ENCODE peak calls at places on chromosomes 13 and 19, in seven cellular contexts. B is GM12878, Q is HepG2, E is WTC11, W is A549, T is NB4, L is SK-N-SH. N is an unnamed sample.

GRCh38 chr19:6787393-6787792 is 14.9 kb downstream of the VAV1 start:
- DNase-seq in B (no peak), Q (no peak), E (no peak), W (no peak), T (no peak), L (no peak), N (no peak)

GRCh38 chr19:35104361-35104760 is 11.3 kb upstream of the FXYD3 start:
- DNase-seq in B (no peak), Q (no peak), E (no peak), W (no peak), T (no peak), L (no peak), N (no peak)

GRCh38 chr19:38304866-38305429 is 897 bp downstream of the C19orf33 start:
- DNase-seq in B (no peak), Q (peak), E (peak), W (peak), T (no peak), L (peak), N (peak)

GRCh38 chr13:50236898-50237318 is 221.7 kb downstream of the KCNRG start:
- DNase-seq in B (peak), Q (no peak), E (no peak), W (no peak), T (no peak), L (no peak), N (no peak)

GRCh38 chr13:36432106-36432544 is at the start of gene CCNA1:
- DNase-seq in B (no peak), Q (no peak), E (peak), W (no peak), T (peak), L (peak), N (no peak)

GRCh38 chr13:79966502-79966901 is 374.4 kb downstream of the SPRY2 start:
- DNase-seq in B (no peak), Q (no peak), E (peak), W (no peak), T (no peak), L (no peak), N (no peak)

GRCh38 chr13:46622918-46623256 is 69.9 kb downstream of the LRCH1 start:
- DNase-seq in B (no peak), Q (no peak), E (no peak), W (no peak), T (no peak), L (peak), N (no peak)

GRCh38 chr13:34338102-34338501 is 520.2 kb downstream of the RFC3 start:
- DNase-seq in B (no peak), Q (no peak), E (no peak), W (no peak), T (no peak), L (no peak), N (no peak)

GRCh38 chr13:30873519-30873918 is 32.6 kb upstream of the MEDAG start:
- DNase-seq in B (no peak), Q (no peak), E (no peak), W (no peak), T (no peak), L (no peak), N (no peak)

GRCh38 chr13:60448907-60449510 is 52.0 kb downstream of the TDRD3 start:
- DNase-seq in B (no peak), Q (peak), E (no peak), W (peak), T (peak), L (peak), N (peak)

GRCh38 chr13:31611214-31611613 is 128.1 kb upstream of the RXFP2 start:
- DNase-seq in B (no peak), Q (no peak), E (no peak), W (no peak), T (no peak), L (no peak), N (no peak)

GRCh38 chr19:18029617-18030338 is 21.8 kb downstream of the ARRDC2 start:
- DNase-seq in B (no peak), Q (peak), E (no peak), W (no peak), T (no peak), L (peak), N (peak)

GRCh38 chr13:70523622-70524021 is 415.4 kb upstream of the KLHL1 start:
- DNase-seq in B (no peak), Q (no peak), E (no peak), W (no peak), T (no peak), L (peak), N (no peak)

GRCh38 chr13:41001695-41002094 is 17.4 kb downstream of the ELF1 start:
- DNase-seq in B (no peak), Q (peak), E (no peak), W (no peak), T (no peak), L (no peak), N (no peak)

GRCh38 chr13:75550159-75550567 is 572 bp downstream of the UCHL3 start:
- DNase-seq in B (no peak), Q (peak), E (no peak), W (peak), T (peak), L (peak), N (peak)

GRCh38 chr19:30340724-30341595 is 31.2 kb upstream of the ZNF536 start:
- DNase-seq in B (no peak), Q (no peak), E (no peak), W (no peak), T (no peak), L (peak), N (no peak)

GRCh38 chr13:38697628-38698333 is 10.9 kb downstream of the FREM2 start:
- DNase-seq in B (no peak), Q (no peak), E (no peak), W (no peak), T (peak), L (no peak), N (no peak)

GRCh38 chr13:113922412-113923118 is 51.3 kb downstream of the C13orf46 start:
- DNase-seq in B (no peak), Q (no peak), E (peak), W (no peak), T (no peak), L (no peak), N (no peak)

GRCh38 chr19:24074720-24075119 is 12.3 kb upstream of the ZNF254 start:
- DNase-seq in B (no peak), Q (no peak), E (no peak), W (no peak), T (peak), L (no peak), N (no peak)

GRCh38 chr19:55257461-55258411 is 1.1 kb downstream of the PPP6R1 start:
- DNase-seq in B (no peak), Q (no peak), E (no peak), W (no peak), T (peak), L (peak), N (peak)

GRCh38 chr19:10962863-10963262 is 2.0 kb downstream of the SMARCA4 start:
- DNase-seq in B (no peak), Q (no peak), E (no peak), W (no peak), T (no peak), L (no peak), N (no peak)

GRCh38 chr13:21735621-21736401 is 64.9 kb downstream of the FGF9 start:
- DNase-seq in B (no peak), Q (no peak), E (no peak), W (no peak), T (no peak), L (no peak), N (no peak)

GRCh38 chr19:55467236-55468053 is 2.9 kb upstream of the C19orf85 start:
- DNase-seq in B (no peak), Q (peak), E (peak), W (peak), T (peak), L (peak), N (peak)

GRCh38 chr13:44471686-44472085 is 98.1 kb downstream of the SERP2 start:
- DNase-seq in B (no peak), Q (no peak), E (no peak), W (peak), T (no peak), L (no peak), N (peak)

GRCh38 chr13:26899153-26899552 is 138.6 kb upstream of the GPR12 start:
- DNase-seq in B (no peak), Q (no peak), E (no peak), W (no peak), T (no peak), L (peak), N (no peak)

GRCh38 chr13:44267966-44268365 is 105.7 kb upstream of the SERP2 start:
- DNase-seq in B (no peak), Q (no peak), E (no peak), W (no peak), T (no peak), L (no peak), N (no peak)

GRCh38 chr19:10881403-10882107 is 10.2 kb downstream of the CARM1 start:
- DNase-seq in B (no peak), Q (no peak), E (peak), W (no peak), T (no peak), L (peak), N (no peak)

GRCh38 chr19:41531438-41532311 is 44.3 kb upstream of the CEACAM21 start:
- DNase-seq in B (no peak), Q (no peak), E (no peak), W (peak), T (peak), L (no peak), N (peak)

GRCh38 chr19:18439025-18439909 is 1.3 kb upstream of the ISYNA1 start:
- DNase-seq in B (no peak), Q (peak), E (no peak), W (no peak), T (no peak), L (no peak), N (no peak)

GRCh38 chr13:30751183-30751933 is 16.0 kb downstream of the ALOX5AP start:
- DNase-seq in B (no peak), Q (no peak), E (no peak), W (no peak), T (no peak), L (no peak), N (no peak)

GRCh38 chr19:38975214-38975860 is at the start of gene FBXO17:
- DNase-seq in B (no peak), Q (peak), E (peak), W (peak), T (no peak), L (peak), N (peak)

GRCh38 chr13:50400930-50401553 is 385.8 kb downstream of the KCNRG start:
- DNase-seq in B (no peak), Q (peak), E (no peak), W (no peak), T (no peak), L (no peak), N (peak)

GRCh38 chr13:100517135-100517534 is 71.5 kb downstream of the GGACT start:
- DNase-seq in B (no peak), Q (peak), E (no peak), W (peak), T (no peak), L (no peak), N (peak)

GRCh38 chr13:93686399-93686798 is 459.8 kb downstream of the GPC6 start:
- DNase-seq in B (no peak), Q (no peak), E (no peak), W (no peak), T (no peak), L (no peak), N (no peak)

GRCh38 chr13:93685900-93686299 is 459.3 kb downstream of the GPC6 start:
- DNase-seq in B (no peak), Q (no peak), E (no peak), W (no peak), T (no peak), L (no peak), N (no peak)

GRCh38 chr13:93690139-93690538 is 463.5 kb downstream of the GPC6 start:
- DNase-seq in B (no peak), Q (peak), E (no peak), W (no peak), T (peak), L (no peak), N (no peak)

GRCh38 chr13:93689333-93689732 is 462.7 kb downstream of the GPC6 start:
- DNase-seq in B (no peak), Q (no peak), E (no peak), W (no peak), T (no peak), L (no peak), N (no peak)

DNA sequence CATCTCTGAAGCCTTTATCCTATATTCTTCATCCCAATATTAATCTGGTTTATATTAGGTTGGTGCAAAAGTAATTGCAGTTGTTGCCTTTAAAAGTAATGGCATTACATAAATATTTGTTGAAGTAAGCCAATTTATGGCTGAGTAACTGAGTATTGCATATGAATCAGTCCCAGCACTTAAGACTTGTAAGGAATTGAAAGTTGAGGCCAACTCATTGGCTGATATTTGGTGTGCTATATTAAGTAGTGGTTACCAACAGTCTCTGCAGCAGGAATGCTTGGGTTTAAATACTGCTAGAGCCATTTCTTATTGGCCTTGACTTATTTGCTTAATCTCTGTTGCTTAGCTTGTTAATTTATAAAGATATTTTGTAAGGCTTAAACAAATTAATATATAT is 460.7 kb downstream of the GPC6 start:
- DNase-seq in B (no peak), Q (no peak), E (no peak), W (no peak), T (no peak), L (no peak), N (no peak)
- TF ChIP-seq MAX in B (no peak), Q (no peak), E (no peak), W (no peak), T (no peak), L (no peak), N (no peak)

GRCh38 chr19:33535176-33535575 is 13.6 kb upstream of the PEPD start:
- DNase-seq in B (no peak), Q (no peak), E (no peak), W (no peak), T (no peak), L (no peak), N (no peak)
- TF ChIP-seq MAX in B (no peak), Q (no peak), E (no peak), W (no peak), T (no peak), L (no peak), N (no peak)

DNA sequence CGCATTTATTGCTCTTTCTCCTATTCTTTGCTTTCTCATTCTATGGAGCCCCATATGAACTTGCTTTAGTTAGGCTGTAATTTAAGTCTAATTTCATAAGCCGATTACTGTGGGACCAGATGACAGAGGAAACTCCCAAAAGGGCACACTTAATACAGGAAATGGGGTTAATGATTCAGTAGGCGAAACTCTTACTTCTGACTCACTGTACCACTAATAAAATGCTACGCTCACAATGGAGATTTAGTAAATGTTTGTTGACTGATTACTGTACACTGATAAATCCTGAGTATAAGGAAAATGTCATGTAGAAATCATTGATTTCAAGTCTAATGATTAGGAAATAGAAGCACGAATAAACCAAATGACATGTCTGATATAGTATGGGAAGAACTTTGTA is 276.4 kb downstream of the KLF5 start:
- DNase-seq in B (peak), Q (no peak), E (no peak), W (peak), T (peak), L (no peak), N (peak)
- TF ChIP-seq MAX in B (no peak), Q (no peak), E (no peak), W (no peak), T (no peak), L (no peak), N (no peak)

GRCh38 chr13:28865312-28865711 is 45.2 kb downstream of the MTUS2 start:
- DNase-seq in B (no peak), Q (no peak), E (no peak), W (no peak), T (no peak), L (no peak), N (no peak)
- TF ChIP-seq MAX in B (no peak), Q (no peak), E (no peak), W (no peak), T (no peak), L (no peak), N (no peak)

GRCh38 chr19:36214388-36215275 is at the start of the genes ZNF146 and ZNF565:
- DNase-seq in B (peak), Q (peak), E (peak), W (peak), T (peak), L (peak), N (peak)

GRCh38 chr19:36210497-36210896 is 4.0 kb downstream of the ZNF565 start:
- DNase-seq in B (no peak), Q (no peak), E (no peak), W (no peak), T (no peak), L (no peak), N (no peak)

GRCh38 chr19:36215276-36216171 is 618 bp downstream of the ZNF146 start:
- DNase-seq in B (no peak), Q (no peak), E (no peak), W (peak), T (peak), L (peak), N (peak)

GRCh38 chr19:36212895-36213294 is 1.6 kb downstream of the ZNF565 start:
- DNase-seq in B (no peak), Q (no peak), E (no peak), W (no peak), T (no peak), L (no peak), N (no peak)

DNA sequence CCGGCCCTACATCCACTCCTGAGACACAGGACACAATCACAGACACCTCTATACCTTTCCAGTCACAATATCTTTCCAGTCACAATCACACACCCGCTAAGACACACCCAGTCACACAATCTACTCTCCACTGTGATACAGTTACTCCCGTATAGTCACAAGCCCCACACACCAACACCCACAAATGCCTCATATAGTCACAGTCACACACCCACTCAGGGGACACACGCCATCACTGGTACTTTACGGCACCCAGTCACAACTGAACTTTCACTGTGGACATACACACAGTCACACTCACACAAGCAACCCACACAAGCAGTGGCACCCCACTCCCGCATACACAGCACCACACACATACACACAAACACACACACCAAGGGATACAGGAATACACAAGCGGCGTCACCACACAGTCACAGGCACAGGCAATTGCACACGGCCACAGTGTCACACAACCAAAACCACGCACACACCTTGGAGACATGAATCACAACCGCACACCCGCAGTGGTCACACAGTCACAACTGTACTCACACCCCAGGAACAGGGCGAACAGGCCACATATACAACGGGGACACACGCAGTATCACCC is 575 bp downstream of the ZNF565 start:
- DNase-seq in B (no peak), Q (no peak), E (no peak), W (peak), T (no peak), L (no peak), N (no peak)
- TF ChIP-seq MAX in B (no peak), Q (no peak), E (no peak), W (no peak), T (no peak), L (no peak), N (no peak)

DNA sequence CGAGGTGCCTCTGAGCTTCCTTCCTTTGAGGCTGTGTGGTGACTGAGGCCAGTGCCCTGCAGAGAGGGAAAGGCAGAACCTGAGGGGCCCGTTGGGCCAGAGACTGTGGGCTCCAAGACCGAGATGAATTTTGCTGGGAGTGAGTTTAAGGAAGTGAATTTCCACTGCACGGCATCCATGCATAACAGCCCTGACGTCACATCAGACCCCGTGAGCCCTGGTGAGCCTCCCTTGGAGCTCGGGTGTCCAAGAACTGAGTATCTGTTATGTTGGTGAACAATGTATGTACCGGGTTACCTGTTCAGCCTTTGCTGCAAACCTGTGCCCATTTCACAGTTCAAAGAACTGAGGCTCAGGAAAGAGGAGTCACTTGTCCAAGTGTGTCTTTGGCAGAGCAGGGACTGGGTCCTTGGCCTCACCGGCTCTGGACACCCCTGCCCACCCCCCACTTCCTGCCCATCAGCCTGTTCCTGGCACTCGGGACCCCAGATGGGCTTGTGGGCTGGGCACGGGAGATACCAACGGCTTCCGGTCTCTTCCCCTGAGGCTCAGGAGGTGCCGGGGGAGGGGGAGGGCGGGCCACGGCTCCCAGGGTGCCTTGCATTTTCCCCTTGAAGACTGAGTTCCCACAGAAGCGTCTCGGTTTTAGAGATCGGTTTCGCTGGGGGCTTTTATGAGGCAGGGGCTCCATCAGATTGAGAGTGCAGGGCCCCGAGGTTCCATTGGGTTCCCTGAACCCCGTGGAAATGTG is 33.7 kb downstream of the NFILZ start:
- DNase-seq in B (no peak), Q (no peak), E (no peak), W (no peak), T (peak), L (no peak), N (no peak)
- TF ChIP-seq MAX in B (no peak), Q (no peak), E (no peak), W (no peak), T (no peak), L (no peak), N (no peak)

N was measured in endothelial cell of umbilical vein.